ENCODE peak calls at places on chromosomes 16 and 17, in four cellular contexts. One of them, this sample, is unnamed.
A peak's percentile ranks its signal among the peaks of the same experiment; 100 is the strongest.

GRCh38 chr16:84339316-84339715 is 29.0 kb upstream of the ATP2C2 start:
- DNase-seq in aorta: no peak
- DNase-seq in CD8-positive, alpha-beta T cell: no peak
- DNase-seq in skeletal muscle cell: no peak
- DNase-seq in this sample: no peak

GRCh38 chr17:65560628-65561371 is 648 bp downstream of the AXIN2 start:
- DNase-seq in aorta: peak; percentile 89
- DNase-seq in CD8-positive, alpha-beta T cell: peak; percentile 59
- DNase-seq in skeletal muscle cell: peak; percentile 70
- DNase-seq in this sample: peak; percentile 78

GRCh38 chr16:15691046-15691445 is 41.0 kb downstream of the NDE1 start:
- DNase-seq in aorta: no peak
- DNase-seq in CD8-positive, alpha-beta T cell: no peak
- DNase-seq in skeletal muscle cell: no peak
- DNase-seq in this sample: no peak

GRCh38 chr16:73615256-73615655 is 567.3 kb upstream of the ZFHX3 start:
- DNase-seq in aorta: no peak
- DNase-seq in CD8-positive, alpha-beta T cell: no peak
- DNase-seq in skeletal muscle cell: no peak
- DNase-seq in this sample: no peak

GRCh38 chr16:21663889-21664647 is at the start of gene OTOA:
- DNase-seq in aorta: no peak
- DNase-seq in CD8-positive, alpha-beta T cell: no peak
- DNase-seq in skeletal muscle cell: no peak
- DNase-seq in this sample: peak; percentile 40

GRCh38 chr17:49496183-49496865 is 1.2 kb downstream of the NGFR start:
- DNase-seq in aorta: peak; percentile 83
- DNase-seq in CD8-positive, alpha-beta T cell: peak; percentile 76
- DNase-seq in skeletal muscle cell: no peak
- DNase-seq in this sample: peak; percentile 74

GRCh38 chr17:61583242-61583641 is 7.8 kb downstream of the NACA2 start:
- DNase-seq in aorta: no peak
- DNase-seq in CD8-positive, alpha-beta T cell: no peak
- DNase-seq in skeletal muscle cell: peak; percentile 18
- DNase-seq in this sample: no peak

GRCh38 chr17:49916854-49917515 is 52.0 kb upstream of the DLX4 start:
- DNase-seq in aorta: no peak
- DNase-seq in CD8-positive, alpha-beta T cell: no peak
- DNase-seq in skeletal muscle cell: no peak
- DNase-seq in this sample: no peak

GRCh38 chr17:58184308-58184985 is 8.1 kb upstream of the EPX start:
- DNase-seq in aorta: no peak
- DNase-seq in CD8-positive, alpha-beta T cell: no peak
- DNase-seq in skeletal muscle cell: peak; percentile 29
- DNase-seq in this sample: no peak

GRCh38 chr16:26644912-26645543 is 421.7 kb upstream of the C16orf82 start:
- DNase-seq in aorta: no peak
- DNase-seq in CD8-positive, alpha-beta T cell: no peak
- DNase-seq in skeletal muscle cell: no peak
- DNase-seq in this sample: no peak

GRCh38 chr16:35797811-35798210 is 2338.4 kb downstream of the TP53TG3F start:
- DNase-seq in aorta: no peak
- DNase-seq in CD8-positive, alpha-beta T cell: no peak
- DNase-seq in skeletal muscle cell: no peak
- DNase-seq in this sample: no peak

GRCh38 chr17:58507123-58507634 is 7.3 kb downstream of the MTMR4 start:
- DNase-seq in aorta: no peak
- DNase-seq in CD8-positive, alpha-beta T cell: no peak
- DNase-seq in skeletal muscle cell: no peak
- DNase-seq in this sample: no peak

GRCh38 chr16:67156146-67156844 is 3.4 kb downstream of the TRADD start:
- DNase-seq in aorta: peak; percentile 36
- DNase-seq in CD8-positive, alpha-beta T cell: no peak
- DNase-seq in skeletal muscle cell: no peak
- DNase-seq in this sample: no peak

GRCh38 chr17:71765437-71765836 is 355.4 kb upstream of the SOX9 start:
- DNase-seq in aorta: no peak
- DNase-seq in CD8-positive, alpha-beta T cell: no peak
- DNase-seq in skeletal muscle cell: peak; percentile 25
- DNase-seq in this sample: no peak

GRCh38 chr16:86854058-86854621 is 275.8 kb downstream of the FOXL1 start:
- DNase-seq in aorta: no peak
- DNase-seq in CD8-positive, alpha-beta T cell: no peak
- DNase-seq in skeletal muscle cell: peak; percentile 83
- DNase-seq in this sample: no peak

GRCh38 chr17:79154951-79155557 is 80.4 kb downstream of the ENGASE start:
- DNase-seq in aorta: no peak
- DNase-seq in CD8-positive, alpha-beta T cell: no peak
- DNase-seq in skeletal muscle cell: no peak
- DNase-seq in this sample: no peak

GRCh38 chr17:77484096-77484495 is 343.3 kb downstream of the SEC14L1 start:
- DNase-seq in aorta: no peak
- DNase-seq in CD8-positive, alpha-beta T cell: no peak
- DNase-seq in skeletal muscle cell: no peak
- DNase-seq in this sample: no peak

GRCh38 chr16:57863434-57864160 is 61.3 kb upstream of the KIFC3 start:
- DNase-seq in aorta: peak; percentile 77
- DNase-seq in CD8-positive, alpha-beta T cell: no peak
- DNase-seq in skeletal muscle cell: peak; percentile 49
- DNase-seq in this sample: no peak

GRCh38 chr16:4850211-4850610 is 2.9 kb downstream of the UBN1 start:
- DNase-seq in aorta: no peak
- DNase-seq in CD8-positive, alpha-beta T cell: no peak
- DNase-seq in skeletal muscle cell: no peak
- DNase-seq in this sample: no peak

GRCh38 chr17:11638700-11639265 is 40.5 kb downstream of the DNAH9 start:
- DNase-seq in aorta: no peak
- DNase-seq in CD8-positive, alpha-beta T cell: no peak
- DNase-seq in skeletal muscle cell: no peak
- DNase-seq in this sample: no peak

GRCh38 chr17:76254275-76254674 is 10.9 kb upstream of the UBALD2 start:
- DNase-seq in aorta: no peak
- DNase-seq in CD8-positive, alpha-beta T cell: no peak
- DNase-seq in skeletal muscle cell: no peak
- DNase-seq in this sample: no peak

GRCh38 chr16:17296412-17296811 is 174.3 kb downstream of the XYLT1 start:
- DNase-seq in aorta: no peak
- DNase-seq in CD8-positive, alpha-beta T cell: no peak
- DNase-seq in skeletal muscle cell: no peak
- DNase-seq in this sample: no peak

GRCh38 chr17:2400474-2400866 is 390 bp downstream of the MNT start:
- DNase-seq in aorta: peak; percentile 80
- DNase-seq in CD8-positive, alpha-beta T cell: peak; percentile 37
- DNase-seq in skeletal muscle cell: no peak
- DNase-seq in this sample: no peak

GRCh38 chr16:2468725-2469398 is 2.2 kb upstream of the NTN3 start:
- DNase-seq in aorta: no peak
- DNase-seq in CD8-positive, alpha-beta T cell: no peak
- DNase-seq in skeletal muscle cell: no peak
- DNase-seq in this sample: peak; percentile 72

GRCh38 chr16:52004343-52004742 is 542.6 kb downstream of the TOX3 start:
- DNase-seq in aorta: no peak
- DNase-seq in CD8-positive, alpha-beta T cell: no peak
- DNase-seq in skeletal muscle cell: no peak
- DNase-seq in this sample: no peak

GRCh38 chr16:68948230-68948910 is 105.0 kb downstream of the TANGO6 start:
- DNase-seq in aorta: no peak
- DNase-seq in CD8-positive, alpha-beta T cell: no peak
- DNase-seq in skeletal muscle cell: no peak
- DNase-seq in this sample: no peak

GRCh38 chr17:32523827-32524552 is 37.2 kb downstream of the CDK5R1 start:
- DNase-seq in aorta: no peak
- DNase-seq in CD8-positive, alpha-beta T cell: no peak
- DNase-seq in skeletal muscle cell: no peak
- DNase-seq in this sample: peak; percentile 81

GRCh38 chr17:17506181-17506741 is 10.1 kb upstream of the RASD1 start:
- DNase-seq in aorta: peak; percentile 46
- DNase-seq in CD8-positive, alpha-beta T cell: no peak
- DNase-seq in skeletal muscle cell: no peak
- DNase-seq in this sample: no peak

GRCh38 chr17:21417921-21418320 is 41.8 kb downstream of the KCNJ12 start:
- DNase-seq in aorta: peak; percentile 41
- DNase-seq in CD8-positive, alpha-beta T cell: no peak
- DNase-seq in skeletal muscle cell: no peak
- DNase-seq in this sample: no peak

GRCh38 chr17:42979511-42980273 is at the start of gene PTGES3L:
- DNase-seq in aorta: peak; percentile 71
- DNase-seq in CD8-positive, alpha-beta T cell: no peak
- DNase-seq in skeletal muscle cell: no peak
- DNase-seq in this sample: no peak

GRCh38 chr17:78411241-78411855 is 32.9 kb downstream of the PGS1 start:
- DNase-seq in aorta: no peak
- DNase-seq in CD8-positive, alpha-beta T cell: no peak
- DNase-seq in skeletal muscle cell: no peak
- DNase-seq in this sample: no peak

GRCh38 chr16:73020409-73020884 is 27.5 kb downstream of the ZFHX3 start:
- DNase-seq in aorta: peak; percentile 84
- DNase-seq in CD8-positive, alpha-beta T cell: no peak
- DNase-seq in skeletal muscle cell: peak; percentile 99
- DNase-seq in this sample: no peak

GRCh38 chr17:59145571-59146096 is 9.4 kb downstream of the SKA2 start:
- DNase-seq in aorta: no peak
- DNase-seq in CD8-positive, alpha-beta T cell: no peak
- DNase-seq in skeletal muscle cell: no peak
- DNase-seq in this sample: no peak

GRCh38 chr17:67942810-67943209 is 53.5 kb downstream of the C17orf58 start:
- DNase-seq in aorta: no peak
- DNase-seq in CD8-positive, alpha-beta T cell: no peak
- DNase-seq in skeletal muscle cell: no peak
- DNase-seq in this sample: no peak

GRCh38 chr17:79563237-79564013 is 47.4 kb downstream of the RBFOX3 start:
- DNase-seq in aorta: no peak
- DNase-seq in CD8-positive, alpha-beta T cell: no peak
- DNase-seq in skeletal muscle cell: peak; percentile 1
- DNase-seq in this sample: no peak

GRCh38 chr17:7932483-7932891 is 481 bp downstream of the CNTROB start:
- DNase-seq in aorta: no peak
- DNase-seq in CD8-positive, alpha-beta T cell: no peak
- DNase-seq in skeletal muscle cell: no peak
- DNase-seq in this sample: no peak

GRCh38 chr17:7931709-7932482 is at the start of the genes CNTROB and TRAPPC1:
- DNase-seq in aorta: peak; percentile 100
- DNase-seq in CD8-positive, alpha-beta T cell: peak; percentile 99
- DNase-seq in skeletal muscle cell: peak; percentile 93
- DNase-seq in this sample: peak; percentile 100

GRCh38 chr17:7927596-7927995 is 2.1 kb downstream of the KCNAB3 start:
- DNase-seq in aorta: no peak
- DNase-seq in CD8-positive, alpha-beta T cell: no peak
- DNase-seq in skeletal muscle cell: no peak
- DNase-seq in this sample: no peak

GRCh38 chr17:7930841-7931631 is 710 bp downstream of the TRAPPC1 start:
- DNase-seq in aorta: no peak
- DNase-seq in CD8-positive, alpha-beta T cell: no peak
- DNase-seq in skeletal muscle cell: no peak
- DNase-seq in this sample: no peak

GRCh38 chr17:7929158-7930029 is at the start of gene KCNAB3:
- DNase-seq in aorta: peak; percentile 64
- DNase-seq in CD8-positive, alpha-beta T cell: no peak
- DNase-seq in skeletal muscle cell: peak; percentile 35
- DNase-seq in this sample: no peak
- H3K4me3 ChIP-seq in aorta: no peak within 1 kb of the TSS
- H3K4me3 ChIP-seq in CD8-positive, alpha-beta T cell: no peak within 1 kb of the TSS
- H3K4me3 ChIP-seq in skeletal muscle cell: peak within 1 kb of the TSS; percentile 96
- H3K4me3 ChIP-seq in this sample: no peak within 1 kb of the TSS

GRCh38 chr17:41308251-41308917 is 725 bp downstream of the KRTAP16-1 start:
- DNase-seq in aorta: peak; percentile 69
- DNase-seq in CD8-positive, alpha-beta T cell: peak; percentile 76
- DNase-seq in skeletal muscle cell: no peak
- DNase-seq in this sample: no peak

GRCh38 chr17:41311111-41311510 is 2.0 kb upstream of the KRTAP16-1 start:
- DNase-seq in aorta: no peak
- DNase-seq in CD8-positive, alpha-beta T cell: no peak
- DNase-seq in skeletal muscle cell: no peak
- DNase-seq in this sample: no peak

GRCh38 chr17:41304091-41304490 is 1.4 kb upstream of the KRTAP29-1 start:
- DNase-seq in aorta: no peak
- DNase-seq in CD8-positive, alpha-beta T cell: no peak
- DNase-seq in skeletal muscle cell: no peak
- DNase-seq in this sample: no peak

GRCh38 chr17:41308918-41309359 is at the start of gene KRTAP16-1:
- DNase-seq in aorta: no peak
- DNase-seq in CD8-positive, alpha-beta T cell: peak; percentile 40
- DNase-seq in skeletal muscle cell: no peak
- DNase-seq in this sample: no peak

GRCh38 chr17:41307647-41308046 is 1.5 kb downstream of the KRTAP16-1 start:
- DNase-seq in aorta: no peak
- DNase-seq in CD8-positive, alpha-beta T cell: no peak
- DNase-seq in skeletal muscle cell: no peak
- DNase-seq in this sample: no peak
- H3K4me3 ChIP-seq in aorta: no peak overlapping the region
- H3K4me3 ChIP-seq in CD8-positive, alpha-beta T cell: peak overlapping the region; percentile 25
- H3K4me3 ChIP-seq in skeletal muscle cell: no peak overlapping the region
- H3K4me3 ChIP-seq in this sample: no peak overlapping the region

GRCh38 chr17:81422776-81423697 is 27.8 kb downstream of the BAHCC1 start:
- DNase-seq in aorta: peak; percentile 95
- DNase-seq in CD8-positive, alpha-beta T cell: no peak
- DNase-seq in skeletal muscle cell: peak; percentile 93
- DNase-seq in this sample: no peak
- H3K4me3 ChIP-seq in aorta: no peak overlapping the region
- H3K4me3 ChIP-seq in CD8-positive, alpha-beta T cell: no peak overlapping the region
- H3K4me3 ChIP-seq in skeletal muscle cell: no peak overlapping the region
- H3K4me3 ChIP-seq in this sample: no peak overlapping the region

DNA sequence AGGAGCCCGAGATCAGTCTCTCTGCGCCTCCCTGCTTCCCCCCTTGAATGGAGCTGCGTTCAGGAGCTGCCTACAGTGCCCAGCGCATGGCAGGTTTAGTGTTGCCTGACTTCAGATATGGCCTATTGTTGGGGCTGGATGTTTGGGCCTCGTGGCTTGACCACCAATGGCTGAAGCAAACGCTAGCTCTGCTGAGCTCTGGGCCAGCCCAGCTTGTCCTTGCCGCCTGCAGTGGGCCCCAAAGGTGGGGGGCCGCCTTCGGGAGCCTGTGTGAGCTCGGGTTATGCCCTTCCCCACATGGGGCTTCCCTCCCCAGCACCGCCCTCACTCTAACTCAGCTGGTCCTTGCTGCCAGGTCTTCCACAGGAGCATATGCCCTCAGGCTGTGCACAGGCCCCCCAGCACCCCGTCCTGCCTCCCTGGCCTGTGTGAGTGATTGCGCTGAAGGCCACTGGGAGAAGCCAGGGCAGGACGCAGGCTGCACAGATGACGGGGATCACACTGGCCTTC is 2.0 kb upstream of the METTL26 start:
- DNase-seq in aorta: no peak
- DNase-seq in CD8-positive, alpha-beta T cell: no peak
- DNase-seq in skeletal muscle cell: no peak
- DNase-seq in this sample: no peak
- H3K4me3 ChIP-seq in aorta: no peak overlapping the region
- H3K4me3 ChIP-seq in CD8-positive, alpha-beta T cell: no peak overlapping the region
- H3K4me3 ChIP-seq in skeletal muscle cell: no peak overlapping the region
- H3K4me3 ChIP-seq in this sample: no peak overlapping the region